ENCODE peak calls at places on chromosome 14, in eight cellular contexts. Z is astrocyte, V is ELF-1, I is bronchial epithelial cell, J is GM13976, S is progenitor cell of endocrine pancreas, X is memory B cell, T is AML-193. B is an unnamed sample.
A peak's percentile ranks its signal among the peaks of the same experiment; 100 is the strongest.

GRCh38 chr14:78611031-78611430 is 440.9 kb downstream of the NRXN3 start:
- DNase-seq in T (no peak), J (no peak), X (no peak), S (no peak), I (no peak), V (no peak), Z (no peak), B (no peak)

GRCh38 chr14:89165189-89165809 is 251.7 kb downstream of the FOXN3 start:
- DNase-seq in T (peak; percentile 60), J (peak; percentile 52), Z (no peak), V (no peak), I (no peak), S (no peak), X (no peak), B (no peak)

GRCh38 chr14:103618999-103619398 is 10.0 kb upstream of the KLC1 start:
- DNase-seq in V (no peak), I (peak; percentile 42), S (no peak), T (no peak), Z (peak; percentile 29), X (no peak), J (no peak), B (no peak)

GRCh38 chr14:67420102-67420739 is 8.3 kb upstream of the PLEK2 start:
- DNase-seq in V (peak; percentile 56), T (peak; percentile 16), S (no peak), J (peak; percentile 44), Z (no peak), I (no peak), X (peak; percentile 38), B (no peak)

GRCh38 chr14:102778616-102779351 is 1.5 kb downstream of the TRAF3 start:
- DNase-seq in X (no peak), J (peak; percentile 11), S (no peak), I (peak; percentile 20), Z (no peak), V (no peak), T (no peak), B (no peak)

GRCh38 chr14:49908433-49908782 is 15.5 kb downstream of the ARF6 start:
- DNase-seq in Z (peak; percentile 8), S (no peak), I (peak; percentile 89), T (no peak), X (no peak), V (no peak), J (no peak), B (no peak)

GRCh38 chr14:65062096-65063075 is 39.9 kb downstream of the MAX start:
- DNase-seq in Z (peak; percentile 4), S (no peak), X (no peak), T (no peak), V (no peak), J (no peak), I (peak; percentile 56), B (no peak)

GRCh38 chr14:30214456-30215090 is 286.9 kb upstream of the PRKD1 start:
- DNase-seq in I (peak; percentile 79), X (no peak), Z (peak; percentile 58), S (no peak), T (peak; percentile 52), V (peak; percentile 9), J (peak; percentile 1), B (no peak)

GRCh38 chr14:90649096-90649495 is 167.1 kb downstream of the TTC7B start:
- DNase-seq in J (no peak), S (no peak), I (no peak), T (no peak), X (no peak), V (no peak), Z (peak; percentile 74), B (no peak)

GRCh38 chr14:22870811-22871199 is 735 bp upstream of the LRP10 start:
- DNase-seq in J (no peak), Z (no peak), S (no peak), I (no peak), X (peak; percentile 14), V (no peak), T (peak; percentile 72), B (no peak)

GRCh38 chr14:100616854-100617714 is 29.9 kb upstream of the BEGAIN start:
- DNase-seq in S (no peak), V (no peak), T (no peak), J (no peak), X (no peak), I (no peak), Z (no peak), B (no peak)

GRCh38 chr14:78798757-78799156 is 628.6 kb downstream of the NRXN3 start:
- DNase-seq in Z (no peak), V (peak; percentile 2), X (no peak), S (no peak), J (no peak), T (no peak), I (no peak), B (no peak)

GRCh38 chr14:105313381-105314286 is 914 bp upstream of the PACS2 start:
- DNase-seq in V (no peak), Z (no peak), X (peak; percentile 38), J (no peak), S (peak; percentile 27), T (peak; percentile 29), I (no peak), B (no peak)

GRCh38 chr14:69226736-69227135 is 33.2 kb upstream of the GALNT16 start:
- DNase-seq in V (no peak), X (no peak), J (no peak), I (no peak), T (no peak), S (no peak), Z (peak; percentile 19), B (no peak)

GRCh38 chr14:54206477-54206876 is 190.3 kb upstream of the CDKN3 start:
- DNase-seq in X (no peak), S (no peak), V (no peak), Z (no peak), T (no peak), I (no peak), J (no peak), B (no peak)

GRCh38 chr14:31360919-31361662 is 59.3 kb downstream of the HEATR5A start:
- DNase-seq in J (no peak), S (no peak), X (no peak), T (no peak), I (peak; percentile 91), V (no peak), Z (peak; percentile 64), B (no peak)

GRCh38 chr14:80213602-80214001 is 2.3 kb upstream of the DIO2 start:
- DNase-seq in V (peak; percentile 40), J (peak; percentile 24), T (peak; percentile 54), I (peak; percentile 50), X (no peak), S (no peak), Z (peak; percentile 41), B (no peak)

GRCh38 chr14:81519200-81519998 is 14.3 kb downstream of the SEL1L start:
- DNase-seq in J (peak; percentile 16), S (no peak), T (peak; percentile 95), V (no peak), Z (no peak), X (no peak), I (no peak), B (no peak)

B was measured in omental fat pad.